ENCODE peak calls at places on chromosomes 3 and 15, in six cellular contexts. R is mucosa of descending colon, I is AG10803, N is kidney epithelial cell, G is A549, D is stomach. L is an unnamed sample.

GRCh38 chr3:123678108-123678511 is 93.3 kb upstream of the HACD2 start:
- DNase-seq in R (no peak), G (no peak), N (peak), D (no peak), I (peak), L (peak)

GRCh38 chr15:31328425-31328998 is 1.9 kb downstream of the KLF13 start:
- DNase-seq in I (peak), G (peak), D (no peak), N (no peak), R (peak), L (peak)

GRCh38 chr3:39651993-39652739 is 157.2 kb upstream of the MYRIP start:
- DNase-seq in D (no peak), N (no peak), I (no peak), G (no peak), R (no peak), L (no peak)

GRCh38 chr3:133377396-133377795 is 22.5 kb upstream of the BFSP2 start:
- DNase-seq in D (no peak), I (peak), G (peak), R (no peak), N (no peak), L (peak)

GRCh38 chr3:135143474-135143873 is 348.4 kb downstream of the EPHB1 start:
- DNase-seq in G (no peak), I (no peak), D (no peak), N (no peak), R (no peak), L (no peak)

GRCh38 chr3:117454928-117455327 is 745.3 kb downstream of the TUSC7 start:
- DNase-seq in R (no peak), D (no peak), G (no peak), I (no peak), N (no peak), L (no peak)

GRCh38 chr15:22979069-22979698 is 984 bp downstream of the CYFIP1 start:
- DNase-seq in R (peak), D (peak), N (no peak), G (peak), I (peak), L (peak)

GRCh38 chr3:141335531-141336042 is 32.7 kb upstream of the ZBTB38 start:
- DNase-seq in R (no peak), I (peak), D (no peak), N (no peak), G (no peak), L (peak)

GRCh38 chr15:78390823-78391222 is 47.2 kb upstream of the IREB2 start:
- DNase-seq in N (no peak), R (no peak), G (no peak), D (peak), I (peak), L (peak)

GRCh38 chr3:141240290-141241247 is 8.9 kb downstream of the PXYLP1 start:
- DNase-seq in I (peak), D (no peak), G (no peak), N (no peak), R (no peak), L (peak)

GRCh38 chr3:122679467-122680291 is 960 bp upstream of the PARP14 start:
- DNase-seq in I (peak), N (no peak), G (peak), R (peak), D (peak), L (peak)

GRCh38 chr15:59722451-59722850 is 33.3 kb upstream of the BNIP2 start:
- DNase-seq in N (no peak), D (no peak), R (no peak), I (no peak), G (no peak), L (no peak)
- H3K4me3 ChIP-seq in N (no peak), D (no peak), R (no peak), I (no peak), G (no peak), L (no peak)

DNA sequence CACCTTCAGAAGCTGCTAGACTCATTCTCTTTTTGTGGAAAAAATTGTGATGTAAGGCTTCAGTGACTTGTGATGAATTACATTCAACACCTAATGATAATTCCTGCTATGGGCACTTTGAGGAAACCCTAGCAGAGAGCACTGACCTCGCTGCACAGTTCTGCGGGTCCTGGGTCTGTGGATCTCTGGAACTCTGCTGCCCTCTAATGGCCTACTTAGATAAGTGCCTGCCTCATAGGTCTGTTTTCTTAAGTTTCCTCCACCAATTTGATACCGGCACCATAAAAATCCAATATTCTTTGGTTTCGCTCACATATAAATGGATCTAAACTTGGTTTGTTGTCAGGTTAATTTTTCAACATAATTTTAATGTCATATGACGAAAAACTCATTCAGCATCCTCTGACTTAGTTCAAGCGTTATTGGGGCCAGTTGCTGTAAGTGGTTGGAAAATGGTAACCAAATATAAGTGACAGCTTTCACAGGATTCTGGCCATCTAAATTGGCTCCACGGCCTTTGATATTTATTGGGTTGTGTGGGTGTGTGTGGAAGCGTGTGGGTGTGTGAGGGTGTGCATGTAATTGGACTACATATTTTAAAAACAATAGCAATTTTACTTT is 10.4 kb downstream of the SLITRK3 start:
- DNase-seq in R (no peak), N (no peak), I (peak), G (peak), D (peak), L (peak)
- TF ChIP-seq CTCF in R (peak), N (peak), I (peak), G (peak), D (no peak), L (peak)

GRCh38 chr3:196774191-196774820 is 34.6 kb downstream of the PAK2 start:
- DNase-seq in G (no peak), R (no peak), D (no peak), I (peak), N (no peak), L (peak)
- H3K4me3 ChIP-seq in G (no peak), R (no peak), D (no peak), I (no peak), N (no peak), L (no peak)

GRCh38 chr15:71591057-71591456 is 219.3 kb upstream of the NR2E3 start:
- DNase-seq in N (no peak), G (no peak), I (no peak), D (no peak), R (no peak), L (no peak)
- TF ChIP-seq CTCF in N (no peak), G (no peak), I (no peak), D (no peak), R (no peak), L (peak)

GRCh38 chr15:82056900-82057825 is 11.3 kb upstream of the MEX3B start:
- DNase-seq in D (no peak), R (no peak), I (no peak), N (no peak), G (no peak), L (no peak)

GRCh38 chr15:82062479-82062878 is 16.7 kb upstream of the MEX3B start:
- DNase-seq in G (no peak), R (no peak), N (no peak), I (no peak), D (no peak), L (no peak)

GRCh38 chr15:82060817-82061216 is 15.0 kb upstream of the MEX3B start:
- DNase-seq in N (no peak), R (no peak), I (no peak), G (no peak), D (no peak), L (no peak)

GRCh38 chr15:82058517-82059204 is 12.8 kb upstream of the MEX3B start:
- DNase-seq in I (no peak), R (no peak), G (no peak), N (no peak), D (no peak), L (no peak)

GRCh38 chr15:82058026-82058425 is 12.2 kb upstream of the MEX3B start:
- DNase-seq in R (no peak), G (no peak), D (no peak), I (no peak), N (no peak), L (no peak)
- H3K4me3 ChIP-seq in R (no peak), G (no peak), D (no peak), I (no peak), N (no peak), L (no peak)

GRCh38 chr3:58962040-58962651 is 87.7 kb downstream of the CFAP20DC start:
- DNase-seq in D (no peak), G (no peak), I (peak), N (no peak), R (no peak), L (peak)

GRCh38 chr3:58965870-58966269 is 84.0 kb downstream of the CFAP20DC start:
- DNase-seq in R (no peak), N (no peak), G (no peak), I (peak), D (no peak), L (no peak)

GRCh38 chr3:58963928-58964497 is 85.8 kb downstream of the CFAP20DC start:
- DNase-seq in N (no peak), D (no peak), G (no peak), I (peak), R (no peak), L (no peak)

GRCh38 chr3:58962816-58963215 is 87.0 kb downstream of the CFAP20DC start:
- DNase-seq in D (no peak), G (no peak), R (no peak), N (no peak), I (peak), L (peak)
- TF ChIP-seq CTCF in D (no peak), G (no peak), R (no peak), N (no peak), I (no peak), L (no peak)

DNA sequence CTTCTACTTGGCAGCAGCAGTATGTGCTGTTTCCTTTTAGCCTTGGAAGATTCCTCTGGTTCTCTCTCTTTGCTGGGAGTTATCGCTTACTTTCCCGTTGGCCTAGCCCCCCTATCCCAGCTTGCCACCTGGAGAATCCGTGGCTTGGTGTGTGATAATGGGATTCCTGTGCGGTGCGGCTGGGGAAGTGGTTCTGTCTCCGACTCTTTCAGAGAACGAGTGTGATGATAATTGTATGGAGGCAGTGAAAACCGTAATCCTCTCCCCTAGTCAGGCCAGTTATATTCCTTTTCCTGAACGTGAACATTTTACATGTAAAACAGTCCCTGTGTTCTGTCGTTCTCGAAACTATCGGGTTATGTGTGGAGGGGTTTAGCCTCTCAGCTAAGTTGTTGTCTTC is 300.1 kb upstream of the C2CD4B start:
- DNase-seq in I (no peak), R (no peak), G (no peak), D (no peak), N (no peak), L (no peak)
- H3K4me3 ChIP-seq in I (peak), R (no peak), G (no peak), D (no peak), N (no peak), L (no peak)

L was measured in fibroblast of mammary gland.